ENCODE peak calls at places on chromosomes 11 and 22, in nine cellular contexts. P, C, D, F, Y, N, G, Z and V are unnamed samples.

GRCh38 chr11:30487200-30487898 is 98.8 kb downstream of the MPPED2 start:
- DNase-seq in N (no peak), Z (no peak), P (peak; percentile 48), Y (no peak), F (peak; percentile 20), D (no peak), G (no peak), C (no peak), V (no peak)

GRCh38 chr22:19044381-19044780 is 77.8 kb downstream of the DGCR2 start:
- DNase-seq in G (no peak), Z (no peak), P (no peak), Y (no peak), D (no peak), N (no peak), C (no peak), F (no peak), V (no peak)

GRCh38 chr11:85725510-85726258 is 39.7 kb upstream of the CCDC89 start:
- DNase-seq in F (no peak), N (no peak), P (no peak), D (peak; percentile 82), G (no peak), Y (no peak), C (no peak), Z (no peak), V (no peak)

GRCh38 chr22:31094741-31095140 is 12.6 kb downstream of the SELENOM start:
- DNase-seq in Y (no peak), N (no peak), C (no peak), D (no peak), G (no peak), P (no peak), Z (no peak), F (no peak), V (no peak)

GRCh38 chr11:118619444-118620205 is 12.2 kb downstream of the PHLDB1 start:
- DNase-seq in C (no peak), N (peak; percentile 76), F (no peak), G (no peak), P (peak; percentile 89), Z (peak; percentile 29), Y (peak; percentile 59), D (peak; percentile 99), V (no peak)

GRCh38 chr11:41351825-41352224 is 107.6 kb downstream of the LRRC4C start:
- DNase-seq in D (no peak), Z (no peak), C (no peak), N (no peak), P (no peak), Y (no peak), G (no peak), F (no peak), V (no peak)

GRCh38 chr11:820655-821512 is 2.2 kb downstream of the PNPLA2 start:
- DNase-seq in Y (no peak), D (peak; percentile 89), G (no peak), P (peak; percentile 91), F (peak; percentile 82), Z (peak; percentile 97), N (no peak), C (no peak), V (no peak)

GRCh38 chr22:37166675-37167066 is 17.0 kb upstream of the IL2RB start:
- DNase-seq in G (peak; percentile 86), P (peak; percentile 77), Z (peak; percentile 84), C (peak; percentile 82), F (peak; percentile 88), Y (peak; percentile 84), D (peak; percentile 80), N (peak; percentile 75), V (peak; percentile 85)

GRCh38 chr22:39622881-39623367 is 52.4 kb downstream of the CACNA1I start:
- DNase-seq in F (peak; percentile 52), P (no peak), Z (peak; percentile 47), Y (no peak), C (peak; percentile 66), G (peak; percentile 75), D (peak; percentile 48), N (peak; percentile 65), V (peak; percentile 41)

GRCh38 chr11:69674267-69674885 is 777 bp downstream of the LTO1 start:
- DNase-seq in C (no peak), Y (no peak), P (no peak), Z (no peak), D (peak; percentile 98), G (peak; percentile 41), N (peak; percentile 89), F (no peak), V (no peak)

GRCh38 chr11:14141676-14142075 is 179.2 kb downstream of the SPON1 start:
- DNase-seq in F (no peak), G (no peak), C (no peak), Y (no peak), P (no peak), Z (no peak), N (no peak), D (peak; percentile 21), V (no peak)

GRCh38 chr11:122668562-122669090 is 13.1 kb downstream of the UBASH3B start:
- DNase-seq in D (peak; percentile 54), N (no peak), Y (no peak), F (no peak), C (peak; percentile 51), P (no peak), G (no peak), Z (no peak), V (no peak)

GRCh38 chr11:673866-674265 is 21.2 kb downstream of the DEAF1 start:
- DNase-seq in D (no peak), N (no peak), P (no peak), C (no peak), Z (no peak), Y (no peak), G (no peak), F (no peak), V (no peak)

GRCh38 chr11:36619502-36619901 is 21.5 kb upstream of the RAG2 start:
- DNase-seq in P (no peak), D (no peak), N (no peak), G (no peak), C (no peak), Y (no peak), F (no peak), Z (no peak), V (no peak)

GRCh38 chr22:39239561-39240423 is 5.0 kb downstream of the PDGFB start:
- DNase-seq in Z (peak; percentile 98), Y (no peak), D (no peak), G (no peak), N (no peak), P (no peak), C (peak; percentile 28), F (no peak), V (no peak)

GRCh38 chr22:49751318-49751967 is 76.2 kb downstream of the BRD1 start:
- DNase-seq in C (no peak), P (no peak), Y (no peak), Z (no peak), D (no peak), F (peak; percentile 3), G (no peak), N (no peak), V (no peak)

GRCh38 chr11:1805525-1805924 is 29.3 kb upstream of the SYT8 start:
- DNase-seq in G (no peak), N (no peak), P (no peak), C (no peak), Z (no peak), D (no peak), Y (no peak), F (no peak), V (no peak)

GRCh38 chr22:20093437-20093836 is 13.4 kb downstream of the DGCR8 start:
- DNase-seq in D (no peak), Y (no peak), F (peak; percentile 78), C (no peak), G (no peak), N (no peak), P (peak; percentile 46), Z (peak; percentile 91), V (no peak)

GRCh38 chr11:56705784-56706396 is 7.0 kb downstream of the OR9G1 start:
- DNase-seq in Y (no peak), N (no peak), P (no peak), G (no peak), C (no peak), Z (no peak), F (no peak), D (no peak), V (no peak)

GRCh38 chr11:62664405-62665074 is 470 bp downstream of the C11orf98 start:
- DNase-seq in Y (no peak), D (peak; percentile 71), N (peak; percentile 69), P (no peak), C (no peak), G (no peak), F (peak; percentile 20), Z (peak; percentile 70), V (peak; percentile 76)

DNA sequence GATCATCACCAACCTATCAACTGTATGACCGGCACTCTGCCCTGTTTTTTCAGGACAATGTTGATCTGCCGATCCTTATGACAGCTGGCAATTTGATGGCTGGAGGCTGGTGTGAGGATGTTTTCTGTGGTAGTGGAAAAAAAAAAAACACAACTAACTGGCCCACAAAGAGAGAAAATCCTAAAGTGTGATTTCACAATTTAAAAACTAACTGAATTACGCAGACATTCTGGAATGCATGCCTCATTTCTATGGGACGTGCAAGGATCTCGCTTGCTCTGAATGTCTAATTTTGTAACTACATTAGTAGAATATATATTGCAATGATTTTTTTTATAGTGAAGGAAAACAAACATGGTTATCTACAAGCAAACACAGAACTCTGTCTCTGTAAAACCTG is 590.5 kb downstream of the ETS1 start:
- DNase-seq in G (no peak), C (no peak), Y (no peak), Z (no peak), N (no peak), D (peak; percentile 72), F (no peak), P (no peak), V (no peak)
- H3K36me3 ChIP-seq in G (no peaks in the 10 kb centered on the region), C (no peaks in the 10 kb centered on the region), Y (no peaks in the 10 kb centered on the region), Z (no peaks in the 10 kb centered on the region), N (no peaks in the 10 kb centered on the region), D (no peaks in the 10 kb centered on the region), F (no peaks in the 10 kb centered on the region), P (no peaks in the 10 kb centered on the region), V (no peaks in the 10 kb centered on the region)

DNA sequence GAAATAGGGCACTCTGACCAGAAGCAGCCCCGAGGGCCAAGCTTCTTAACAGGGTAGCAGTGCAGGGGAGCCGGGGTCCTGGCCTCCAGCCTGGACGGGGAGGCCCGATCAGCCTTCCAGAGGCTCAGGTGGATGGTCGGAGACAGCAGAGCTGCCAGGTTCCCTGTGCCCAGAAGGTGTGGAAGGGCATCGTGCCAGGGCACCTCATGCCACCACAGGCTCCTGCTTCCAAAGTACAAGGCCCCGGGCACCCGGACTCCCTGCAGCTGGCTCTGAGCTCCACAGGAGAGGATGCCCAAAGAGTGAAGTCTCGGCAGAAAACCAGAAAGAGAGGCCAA is 14.3 kb downstream of the EHD1 start:
- DNase-seq in Y (no peak), D (no peak), P (no peak), F (no peak), C (no peak), N (no peak), G (no peak), Z (peak; percentile 84), V (no peak)
- H3K4me3 ChIP-seq in Y (peak overlapping the region; percentile 9), D (peak overlapping the region; percentile 11), P (peak overlapping the region; percentile 27), F (peak overlapping the region; percentile 49), C (peak overlapping the region; percentile 59), N (no peak overlapping the region), G (no peak overlapping the region), Z (no peak overlapping the region), V (no peak overlapping the region)

GRCh38 chr11:132587716-132588115 is 944.6 kb downstream of the OPCML start:
- DNase-seq in G (no peak), Z (no peak), C (no peak), F (no peak), Y (no peak), D (no peak), N (no peak), P (no peak), V (no peak)
- H3K9me3 ChIP-seq in G (no peaks in the 10 kb centered on the region), Z (no peaks in the 10 kb centered on the region), C (no peaks in the 10 kb centered on the region), F (no peaks in the 10 kb centered on the region), Y (no peaks in the 10 kb centered on the region), D (no peaks in the 10 kb centered on the region), N (no peaks in the 10 kb centered on the region), P (no peaks in the 10 kb centered on the region), V (no peaks in the 10 kb centered on the region)

GRCh38 chr11:61119571-61119970 is 17.3 kb downstream of the CD5 start:
- DNase-seq in Z (no peak), P (no peak), G (no peak), Y (no peak), F (no peak), C (no peak), N (no peak), D (no peak), V (no peak)
- H3K36me3 ChIP-seq in Z (no peaks in the 10 kb centered on the region), P (no peaks in the 10 kb centered on the region), G (no peaks in the 10 kb centered on the region), Y (no peaks in the 10 kb centered on the region), F (no peaks in the 10 kb centered on the region), C (peaks cover 82% of the 10 kb centered on the region), N (no peaks in the 10 kb centered on the region), D (no peaks in the 10 kb centered on the region), V (no peaks in the 10 kb centered on the region)